ENCODE peak calls at places on chromosomes 6 and 20, in five cellular contexts. M is neuronal stem cell, Q is H1, S is H9, T is trophoblast cell. C is an unnamed sample.

GRCh38 chr20:33846291-33846916 is 35.3 kb downstream of the CHMP4B start:
- DNase-seq in M (no peak), Q (no peak), S (no peak), T (no peak), C (peak; percentile 59)

GRCh38 chr6:135158397-135158796 is 22.7 kb upstream of the MYB start:
- DNase-seq in M (no peak), Q (no peak), S (no peak), T (no peak), C (no peak)

GRCh38 chr6:39700362-39700761 is 24.8 kb downstream of the KIF6 start:
- DNase-seq in M (no peak), Q (no peak), S (no peak), T (no peak), C (no peak)

GRCh38 chr6:132446842-132447241 is 45.6 kb upstream of the MOXD1 start:
- DNase-seq in M (no peak), Q (no peak), S (no peak), T (no peak), C (no peak)

GRCh38 chr6:31826793-31827285 is 699 bp upstream of the HSPA1B start:
- DNase-seq in M (no peak), Q (peak; percentile 62), S (peak; percentile 76), T (no peak), C (no peak)

GRCh38 chr6:168145747-168146596 is 67.0 kb upstream of the FRMD1 start:
- DNase-seq in M (no peak), Q (peak; percentile 26), S (peak; percentile 14), T (no peak), C (no peak)

GRCh38 chr6:53635322-53635721 is 30.2 kb downstream of the KLHL31 start:
- DNase-seq in M (no peak), Q (no peak), S (no peak), T (no peak), C (no peak)

GRCh38 chr20:56993020-56993419 is 273.4 kb downstream of the BMP7 start:
- DNase-seq in M (no peak), Q (no peak), S (no peak), T (peak; percentile 50), C (no peak)

GRCh38 chr20:8535403-8536003 is 403.4 kb downstream of the PLCB1 start:
- DNase-seq in M (no peak), Q (no peak), S (no peak), T (no peak), C (peak; percentile 28)

GRCh38 chr6:155660243-155660977 is 204.8 kb upstream of the NOX3 start:
- DNase-seq in M (no peak), Q (no peak), S (no peak), T (no peak), C (no peak)

GRCh38 chr6:153947817-153948447 is 91.1 kb upstream of the OPRM1 start:
- DNase-seq in M (peak; percentile 46), Q (peak; percentile 69), S (peak; percentile 44), T (peak; percentile 2), C (peak; percentile 37)

GRCh38 chr20:48634641-48635040 is 193.2 kb downstream of the PREX1 start:
- DNase-seq in M (no peak), Q (no peak), S (no peak), T (no peak), C (no peak)

GRCh38 chr6:79670789-79671188 is 39.7 kb downstream of the SH3BGRL2 start:
- DNase-seq in M (no peak), Q (no peak), S (no peak), T (no peak), C (no peak)

GRCh38 chr6:168072266-168072665 is 6.7 kb downstream of the FRMD1 start:
- DNase-seq in M (no peak), Q (no peak), S (no peak), T (no peak), C (no peak)

GRCh38 chr20:35446356-35447078 is 8.5 kb upstream of the GDF5 start:
- DNase-seq in M (no peak), Q (no peak), S (no peak), T (no peak), C (peak; percentile 15)

GRCh38 chr20:56988446-56988845 is 278.0 kb downstream of the BMP7 start:
- DNase-seq in M (no peak), Q (no peak), S (no peak), T (no peak), C (no peak)

GRCh38 chr20:52889225-52889624 is 82.9 kb upstream of the TSHZ2 start:
- DNase-seq in M (no peak), Q (no peak), S (no peak), T (peak; percentile 77), C (peak; percentile 38)

GRCh38 chr20:46758929-46759669 is 49.6 kb downstream of the SLC2A10 start:
- DNase-seq in M (no peak), Q (no peak), S (no peak), T (no peak), C (no peak)

GRCh38 chr20:46757754-46758678 is 48.6 kb downstream of the SLC2A10 start:
- DNase-seq in M (peak; percentile 67), Q (peak; percentile 84), S (peak; percentile 66), T (peak; percentile 25), C (peak; percentile 62)

GRCh38 chr20:46755483-46756417 is 46.3 kb downstream of the SLC2A10 start:
- DNase-seq in M (no peak), Q (no peak), S (no peak), T (no peak), C (no peak)

GRCh38 chr20:46757135-46757534 is 47.7 kb downstream of the SLC2A10 start:
- DNase-seq in M (no peak), Q (no peak), S (no peak), T (no peak), C (no peak)

GRCh38 chr20:46756419-46756818 is 47.0 kb downstream of the SLC2A10 start:
- DNase-seq in M (no peak), Q (no peak), S (no peak), T (no peak), C (no peak)
- H2BK12ac ChIP-seq in M (no peak overlapping the region), Q (no peak overlapping the region), S (no peak overlapping the region), T (no peak overlapping the region), C (no peak overlapping the region)

DNA sequence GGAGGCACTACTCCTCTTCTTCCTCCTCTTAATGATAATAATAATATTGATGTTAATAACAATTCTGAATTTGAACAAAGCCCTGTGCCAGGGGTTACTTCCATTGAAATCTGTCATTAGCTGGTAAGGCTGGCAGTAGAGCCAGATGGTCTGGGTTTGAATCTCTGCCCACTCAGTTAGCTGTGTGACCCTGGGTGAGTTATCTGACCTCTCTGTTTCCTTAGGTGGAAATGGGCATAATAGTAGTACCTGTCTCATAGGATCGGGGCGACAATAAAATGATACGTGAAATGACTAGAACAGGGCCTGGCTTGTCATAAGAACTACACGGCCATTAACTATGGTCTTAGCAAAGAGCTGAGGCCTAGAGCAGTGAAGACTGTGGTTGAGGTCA is 44.7 kb downstream of the KIAA1755 start:
- DNase-seq in M (no peak), Q (no peak), S (no peak), T (no peak), C (no peak)
- H3K14ac ChIP-seq in M (no peak overlapping the region), Q (no peak overlapping the region), S (no peak overlapping the region), T (no peak overlapping the region), C (no peak overlapping the region)

DNA sequence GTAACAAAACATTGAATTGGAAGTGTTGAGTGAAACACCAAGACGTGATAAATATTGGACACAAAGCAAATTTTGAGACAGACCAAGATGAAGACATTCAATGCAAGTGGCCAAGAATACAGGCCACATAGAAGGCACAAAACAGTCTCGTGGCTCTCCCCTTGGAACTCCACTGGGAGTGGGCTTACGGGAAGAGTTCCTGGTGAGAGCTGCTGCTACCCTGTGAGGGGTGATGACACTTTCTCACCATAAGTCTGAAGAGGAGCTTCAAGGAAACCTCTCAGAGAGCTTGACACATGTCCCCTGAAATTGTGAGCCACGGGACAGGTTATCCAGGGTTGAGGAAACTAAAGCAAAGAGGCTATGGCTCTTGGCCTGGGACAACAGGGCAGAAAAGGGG is 48.6 kb upstream of the SLC22A16 start:
- DNase-seq in M (no peak), Q (no peak), S (no peak), T (no peak), C (no peak)
- H2BK12ac ChIP-seq in M (no peak overlapping the region), Q (no peak overlapping the region), S (no peak overlapping the region), T (no peak overlapping the region), C (no peak overlapping the region)

GRCh38 chr20:11232896-11233295 is 559.1 kb upstream of the JAG1 start:
- DNase-seq in M (no peak), Q (no peak), S (no peak), T (no peak), C (peak; percentile 23)

GRCh38 chr20:11229772-11230171 is 556.0 kb upstream of the JAG1 start:
- DNase-seq in M (peak; percentile 42), Q (no peak), S (no peak), T (peak; percentile 89), C (peak; percentile 81)

GRCh38 chr20:11234181-11234969 is 560.6 kb upstream of the JAG1 start:
- DNase-seq in M (no peak), Q (no peak), S (no peak), T (no peak), C (peak; percentile 11)

GRCh38 chr20:11231742-11232141 is 557.9 kb upstream of the JAG1 start:
- DNase-seq in M (no peak), Q (no peak), S (no peak), T (no peak), C (no peak)

DNA sequence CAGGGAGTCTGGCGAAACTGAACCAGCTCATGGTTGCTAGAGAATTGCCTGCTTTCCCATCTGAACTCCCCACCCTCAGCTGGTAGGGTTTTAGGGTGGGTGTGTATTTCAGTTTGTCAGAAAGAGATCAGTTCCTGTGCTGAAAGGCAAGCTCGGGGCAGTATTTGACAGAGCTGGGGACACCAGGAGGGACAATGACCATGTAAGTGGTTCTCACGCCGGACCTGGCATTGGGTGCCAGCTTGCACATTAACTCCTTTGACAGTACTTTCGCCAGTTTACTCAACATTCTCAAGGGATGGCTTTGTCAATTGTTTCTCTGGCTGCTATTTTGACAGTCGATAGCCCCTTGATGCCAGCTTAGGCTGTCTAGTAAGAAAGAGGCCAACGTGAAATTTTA is 558.5 kb upstream of the JAG1 start:
- DNase-seq in M (no peak), Q (no peak), S (no peak), T (no peak), C (no peak)
- H3K14ac ChIP-seq in M (no peak overlapping the region), Q (no peak overlapping the region), S (no peak overlapping the region), T (no peak overlapping the region), C (no peak overlapping the region)